ENCODE peak calls at places on chromosome 1, in ten cellular contexts. One of them, this sample, is unnamed.
A peak's percentile ranks its signal among the peaks of the same experiment; 100 is the strongest.

GRCh38 chr1:103106426-103107321 is 1.6 kb downstream of the COL11A1 start:
- DNase-seq in progenitor cell of endocrine pancreas: peak; percentile 17
- DNase-seq in activated B cell treated with CpG ODN at 0.5 μM for 24 hours: no peak
- DNase-seq in CD8-positive, alpha-beta T cell: no peak
- DNase-seq in GM20000: peak; percentile 41
- DNase-seq in transverse colon: no peak
- DNase-seq in body of pancreas: peak; percentile 23
- DNase-seq in kidney epithelial cell: no peak
- DNase-seq in psoas muscle: peak; percentile 12
- DNase-seq in Calu3: peak; percentile 2
- DNase-seq in this sample: no peak

GRCh38 chr1:235566092-235566491 is 61.8 kb upstream of the B3GALNT2 start:
- DNase-seq in progenitor cell of endocrine pancreas: no peak
- DNase-seq in activated B cell treated with CpG ODN at 0.5 μM for 24 hours: no peak
- DNase-seq in CD8-positive, alpha-beta T cell: no peak
- DNase-seq in GM20000: no peak
- DNase-seq in transverse colon: no peak
- DNase-seq in body of pancreas: no peak
- DNase-seq in kidney epithelial cell: no peak
- DNase-seq in psoas muscle: no peak
- DNase-seq in Calu3: no peak
- DNase-seq in this sample: no peak

GRCh38 chr1:214331827-214332423 is 51.0 kb downstream of the SMYD2 start:
- DNase-seq in progenitor cell of endocrine pancreas: no peak
- DNase-seq in activated B cell treated with CpG ODN at 0.5 μM for 24 hours: peak; percentile 22
- DNase-seq in CD8-positive, alpha-beta T cell: peak; percentile 63
- DNase-seq in GM20000: peak; percentile 67
- DNase-seq in transverse colon: peak; percentile 30
- DNase-seq in body of pancreas: peak; percentile 41
- DNase-seq in kidney epithelial cell: no peak
- DNase-seq in psoas muscle: peak; percentile 23
- DNase-seq in Calu3: peak; percentile 77
- DNase-seq in this sample: peak; percentile 27

GRCh38 chr1:211332839-211333238 is 6.2 kb downstream of the TRAF5 start:
- DNase-seq in progenitor cell of endocrine pancreas: no peak
- DNase-seq in activated B cell treated with CpG ODN at 0.5 μM for 24 hours: no peak
- DNase-seq in CD8-positive, alpha-beta T cell: no peak
- DNase-seq in GM20000: no peak
- DNase-seq in transverse colon: no peak
- DNase-seq in body of pancreas: no peak
- DNase-seq in kidney epithelial cell: no peak
- DNase-seq in psoas muscle: no peak
- DNase-seq in Calu3: no peak
- DNase-seq in this sample: no peak

GRCh38 chr1:6601865-6602668 is 602 bp downstream of the KLHL21 start:
- DNase-seq in progenitor cell of endocrine pancreas: peak; percentile 37
- DNase-seq in activated B cell treated with CpG ODN at 0.5 μM for 24 hours: peak; percentile 38
- DNase-seq in CD8-positive, alpha-beta T cell: peak; percentile 70
- DNase-seq in GM20000: peak; percentile 81
- DNase-seq in transverse colon: peak; percentile 42
- DNase-seq in body of pancreas: peak; percentile 67
- DNase-seq in kidney epithelial cell: no peak
- DNase-seq in psoas muscle: peak; percentile 64
- DNase-seq in Calu3: peak; percentile 22
- DNase-seq in this sample: peak; percentile 38

GRCh38 chr1:85865183-85865582 is 156.9 kb upstream of the ZNHIT6 start:
- DNase-seq in progenitor cell of endocrine pancreas: no peak
- DNase-seq in activated B cell treated with CpG ODN at 0.5 μM for 24 hours: no peak
- DNase-seq in CD8-positive, alpha-beta T cell: no peak
- DNase-seq in GM20000: no peak
- DNase-seq in transverse colon: no peak
- DNase-seq in body of pancreas: no peak
- DNase-seq in kidney epithelial cell: no peak
- DNase-seq in psoas muscle: no peak
- DNase-seq in Calu3: no peak
- DNase-seq in this sample: no peak

GRCh38 chr1:218917646-218918045 is 256.0 kb upstream of the LYPLAL1 start:
- DNase-seq in progenitor cell of endocrine pancreas: no peak
- DNase-seq in activated B cell treated with CpG ODN at 0.5 μM for 24 hours: no peak
- DNase-seq in CD8-positive, alpha-beta T cell: no peak
- DNase-seq in GM20000: no peak
- DNase-seq in transverse colon: no peak
- DNase-seq in body of pancreas: no peak
- DNase-seq in kidney epithelial cell: no peak
- DNase-seq in psoas muscle: no peak
- DNase-seq in Calu3: no peak
- DNase-seq in this sample: no peak

GRCh38 chr1:203273869-203274602 is 31.3 kb upstream of the BTG2 start:
- DNase-seq in progenitor cell of endocrine pancreas: no peak
- DNase-seq in activated B cell treated with CpG ODN at 0.5 μM for 24 hours: peak; percentile 58
- DNase-seq in CD8-positive, alpha-beta T cell: peak; percentile 54
- DNase-seq in GM20000: no peak
- DNase-seq in transverse colon: peak; percentile 68
- DNase-seq in body of pancreas: peak; percentile 16
- DNase-seq in kidney epithelial cell: no peak
- DNase-seq in psoas muscle: peak; percentile 49
- DNase-seq in Calu3: no peak
- DNase-seq in this sample: no peak

DNA sequence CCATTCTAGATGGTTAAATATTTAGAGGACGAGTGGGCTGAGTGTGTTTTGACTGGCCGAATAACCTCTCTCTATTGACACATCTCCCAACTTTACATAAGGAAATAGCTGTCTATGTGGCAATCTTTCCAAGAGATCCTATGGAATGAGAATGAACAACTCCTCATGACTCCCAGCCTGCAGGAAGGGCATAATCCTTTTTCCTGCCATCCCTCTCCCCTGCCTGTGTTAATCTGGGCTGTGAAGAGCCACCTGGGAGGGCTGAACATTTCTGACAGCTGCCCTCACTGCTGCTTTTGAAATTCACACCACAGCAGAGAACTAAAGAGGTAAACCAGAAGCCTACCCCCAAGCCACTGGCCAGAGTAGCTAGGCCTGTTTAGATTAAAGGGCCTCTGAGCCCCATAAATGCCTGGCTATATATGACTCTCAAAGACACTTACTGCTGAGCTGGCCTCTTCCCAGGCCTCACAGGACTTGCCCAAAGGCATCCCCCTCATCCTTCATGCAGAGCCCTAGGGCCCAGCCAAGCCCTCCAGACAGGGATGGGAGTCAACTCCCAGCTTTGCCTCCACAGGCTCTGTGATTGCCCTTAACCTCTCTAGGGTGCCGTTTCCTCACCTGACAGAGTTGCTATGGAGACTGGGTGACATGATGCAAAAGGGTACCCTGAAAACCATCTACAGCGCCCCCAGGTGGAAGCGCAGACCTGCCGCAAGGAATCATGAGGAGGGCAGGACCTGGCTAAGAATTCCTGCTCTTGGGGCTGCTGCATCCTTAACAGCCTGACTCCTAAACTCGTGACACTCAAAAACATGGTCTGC is 42.0 kb upstream of the LDLRAP1 start:
- DNase-seq in progenitor cell of endocrine pancreas: no peak
- DNase-seq in activated B cell treated with CpG ODN at 0.5 μM for 24 hours: no peak
- DNase-seq in CD8-positive, alpha-beta T cell: peak; percentile 46
- DNase-seq in GM20000: no peak
- DNase-seq in transverse colon: peak; percentile 16
- DNase-seq in body of pancreas: no peak
- DNase-seq in kidney epithelial cell: no peak
- DNase-seq in psoas muscle: no peak
- DNase-seq in Calu3: no peak
- DNase-seq in this sample: no peak
- TF ChIP-seq CTCF in progenitor cell of endocrine pancreas: peak; percentile 27
- TF ChIP-seq CTCF in activated B cell treated with CpG ODN at 0.5 μM for 24 hours: no peak
- TF ChIP-seq CTCF in CD8-positive, alpha-beta T cell: peak; percentile 24
- TF ChIP-seq CTCF in GM20000: peak; percentile 20
- TF ChIP-seq CTCF in transverse colon: no peak
- TF ChIP-seq CTCF in body of pancreas: no peak
- TF ChIP-seq CTCF in kidney epithelial cell: peak; percentile 10
- TF ChIP-seq CTCF in psoas muscle: no peak
- TF ChIP-seq CTCF in Calu3: no peak
- TF ChIP-seq CTCF in this sample: no peak

GRCh38 chr1:36341626-36342320 is 18.3 kb upstream of the EVA1B start:
- DNase-seq in progenitor cell of endocrine pancreas: no peak
- DNase-seq in activated B cell treated with CpG ODN at 0.5 μM for 24 hours: no peak
- DNase-seq in CD8-positive, alpha-beta T cell: no peak
- DNase-seq in GM20000: no peak
- DNase-seq in transverse colon: no peak
- DNase-seq in body of pancreas: no peak
- DNase-seq in kidney epithelial cell: no peak
- DNase-seq in psoas muscle: no peak
- DNase-seq in Calu3: no peak
- DNase-seq in this sample: no peak

GRCh38 chr1:36343651-36344394 is 20.4 kb upstream of the EVA1B start:
- DNase-seq in progenitor cell of endocrine pancreas: no peak
- DNase-seq in activated B cell treated with CpG ODN at 0.5 μM for 24 hours: no peak
- DNase-seq in CD8-positive, alpha-beta T cell: no peak
- DNase-seq in GM20000: no peak
- DNase-seq in transverse colon: no peak
- DNase-seq in body of pancreas: no peak
- DNase-seq in kidney epithelial cell: no peak
- DNase-seq in psoas muscle: peak; percentile 54
- DNase-seq in Calu3: no peak
- DNase-seq in this sample: no peak

GRCh38 chr1:36344395-36344680 is 20.9 kb upstream of the EVA1B start:
- DNase-seq in progenitor cell of endocrine pancreas: no peak
- DNase-seq in activated B cell treated with CpG ODN at 0.5 μM for 24 hours: no peak
- DNase-seq in CD8-positive, alpha-beta T cell: no peak
- DNase-seq in GM20000: no peak
- DNase-seq in transverse colon: no peak
- DNase-seq in body of pancreas: no peak
- DNase-seq in kidney epithelial cell: no peak
- DNase-seq in psoas muscle: no peak
- DNase-seq in Calu3: no peak
- DNase-seq in this sample: no peak

GRCh38 chr1:36345353-36345752 is 21.9 kb upstream of the EVA1B start:
- DNase-seq in progenitor cell of endocrine pancreas: no peak
- DNase-seq in activated B cell treated with CpG ODN at 0.5 μM for 24 hours: no peak
- DNase-seq in CD8-positive, alpha-beta T cell: no peak
- DNase-seq in GM20000: no peak
- DNase-seq in transverse colon: no peak
- DNase-seq in body of pancreas: no peak
- DNase-seq in kidney epithelial cell: no peak
- DNase-seq in psoas muscle: no peak
- DNase-seq in Calu3: no peak
- DNase-seq in this sample: no peak

DNA sequence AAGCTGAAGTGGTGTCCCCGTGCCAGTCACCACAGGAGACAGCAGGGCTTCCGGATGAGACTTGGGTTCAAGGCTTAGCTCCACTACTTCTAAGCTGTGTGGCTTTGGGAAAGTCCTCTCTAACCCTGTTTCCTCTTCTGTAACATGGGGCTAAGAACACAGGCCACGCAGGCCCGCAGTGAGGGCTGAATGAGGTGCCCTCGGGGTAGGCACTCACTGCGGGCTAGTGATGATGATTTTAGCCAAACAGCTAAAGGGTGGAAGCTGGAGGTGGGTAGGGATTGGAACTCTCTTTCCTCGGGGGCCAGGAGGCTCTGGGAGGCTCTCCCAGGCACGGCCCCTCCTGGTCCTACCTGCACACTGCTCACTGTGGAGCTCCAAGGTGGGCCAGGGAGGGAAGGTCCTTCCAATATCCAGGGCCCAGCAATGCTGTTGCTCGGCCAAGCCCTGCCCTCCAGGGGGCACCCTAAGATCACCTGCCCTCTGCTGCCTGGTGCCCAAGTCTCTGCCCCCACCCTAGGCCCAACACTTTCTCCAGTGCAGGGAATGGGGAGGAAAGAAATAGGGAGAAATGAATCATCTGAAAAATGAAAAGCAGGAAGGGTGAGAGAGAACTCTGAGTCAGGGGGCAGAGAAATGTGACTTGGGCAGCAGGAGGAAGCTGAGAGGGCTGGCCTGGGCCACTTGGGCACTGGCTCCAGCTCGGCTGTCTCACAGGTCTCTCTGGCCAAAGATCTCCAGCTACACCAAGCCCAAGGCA is 19.2 kb upstream of the EVA1B start:
- DNase-seq in progenitor cell of endocrine pancreas: no peak
- DNase-seq in activated B cell treated with CpG ODN at 0.5 μM for 24 hours: peak; percentile 47
- DNase-seq in CD8-positive, alpha-beta T cell: peak; percentile 80
- DNase-seq in GM20000: peak; percentile 73
- DNase-seq in transverse colon: peak; percentile 65
- DNase-seq in body of pancreas: peak; percentile 42
- DNase-seq in kidney epithelial cell: no peak
- DNase-seq in psoas muscle: peak; percentile 52
- DNase-seq in Calu3: peak; percentile 87
- DNase-seq in this sample: peak; percentile 39
- TF ChIP-seq CTCF in progenitor cell of endocrine pancreas: peak; percentile 47
- TF ChIP-seq CTCF in activated B cell treated with CpG ODN at 0.5 μM for 24 hours: no peak
- TF ChIP-seq CTCF in CD8-positive, alpha-beta T cell: peak; percentile 69
- TF ChIP-seq CTCF in GM20000: peak; percentile 74
- TF ChIP-seq CTCF in transverse colon: peak; percentile 60
- TF ChIP-seq CTCF in body of pancreas: peak; percentile 36
- TF ChIP-seq CTCF in kidney epithelial cell: peak; percentile 89
- TF ChIP-seq CTCF in psoas muscle: peak; percentile 55
- TF ChIP-seq CTCF in Calu3: peak; percentile 89
- TF ChIP-seq CTCF in this sample: peak; percentile 72

GRCh38 chr1:150615346-150616201 is 13.8 kb downstream of the ENSA start:
- DNase-seq in progenitor cell of endocrine pancreas: no peak
- DNase-seq in activated B cell treated with CpG ODN at 0.5 μM for 24 hours: no peak
- DNase-seq in CD8-positive, alpha-beta T cell: no peak
- DNase-seq in GM20000: no peak
- DNase-seq in transverse colon: peak; percentile 51
- DNase-seq in body of pancreas: no peak
- DNase-seq in kidney epithelial cell: no peak
- DNase-seq in psoas muscle: no peak
- DNase-seq in Calu3: peak; percentile 20
- DNase-seq in this sample: no peak

GRCh38 chr1:150622219-150622975 is 7.0 kb downstream of the ENSA start:
- DNase-seq in progenitor cell of endocrine pancreas: no peak
- DNase-seq in activated B cell treated with CpG ODN at 0.5 μM for 24 hours: no peak
- DNase-seq in CD8-positive, alpha-beta T cell: no peak
- DNase-seq in GM20000: peak; percentile 23
- DNase-seq in transverse colon: no peak
- DNase-seq in body of pancreas: no peak
- DNase-seq in kidney epithelial cell: no peak
- DNase-seq in psoas muscle: peak; percentile 62
- DNase-seq in Calu3: no peak
- DNase-seq in this sample: peak; percentile 34

GRCh38 chr1:150620919-150621318 is 8.5 kb downstream of the ENSA start:
- DNase-seq in progenitor cell of endocrine pancreas: no peak
- DNase-seq in activated B cell treated with CpG ODN at 0.5 μM for 24 hours: no peak
- DNase-seq in CD8-positive, alpha-beta T cell: no peak
- DNase-seq in GM20000: no peak
- DNase-seq in transverse colon: no peak
- DNase-seq in body of pancreas: no peak
- DNase-seq in kidney epithelial cell: no peak
- DNase-seq in psoas muscle: no peak
- DNase-seq in Calu3: no peak
- DNase-seq in this sample: no peak

GRCh38 chr1:150621497-150622113 is 7.8 kb downstream of the ENSA start:
- DNase-seq in progenitor cell of endocrine pancreas: no peak
- DNase-seq in activated B cell treated with CpG ODN at 0.5 μM for 24 hours: no peak
- DNase-seq in CD8-positive, alpha-beta T cell: peak; percentile 69
- DNase-seq in GM20000: peak; percentile 46
- DNase-seq in transverse colon: peak; percentile 70
- DNase-seq in body of pancreas: peak; percentile 69
- DNase-seq in kidney epithelial cell: no peak
- DNase-seq in psoas muscle: peak; percentile 28
- DNase-seq in Calu3: peak; percentile 48
- DNase-seq in this sample: no peak

DNA sequence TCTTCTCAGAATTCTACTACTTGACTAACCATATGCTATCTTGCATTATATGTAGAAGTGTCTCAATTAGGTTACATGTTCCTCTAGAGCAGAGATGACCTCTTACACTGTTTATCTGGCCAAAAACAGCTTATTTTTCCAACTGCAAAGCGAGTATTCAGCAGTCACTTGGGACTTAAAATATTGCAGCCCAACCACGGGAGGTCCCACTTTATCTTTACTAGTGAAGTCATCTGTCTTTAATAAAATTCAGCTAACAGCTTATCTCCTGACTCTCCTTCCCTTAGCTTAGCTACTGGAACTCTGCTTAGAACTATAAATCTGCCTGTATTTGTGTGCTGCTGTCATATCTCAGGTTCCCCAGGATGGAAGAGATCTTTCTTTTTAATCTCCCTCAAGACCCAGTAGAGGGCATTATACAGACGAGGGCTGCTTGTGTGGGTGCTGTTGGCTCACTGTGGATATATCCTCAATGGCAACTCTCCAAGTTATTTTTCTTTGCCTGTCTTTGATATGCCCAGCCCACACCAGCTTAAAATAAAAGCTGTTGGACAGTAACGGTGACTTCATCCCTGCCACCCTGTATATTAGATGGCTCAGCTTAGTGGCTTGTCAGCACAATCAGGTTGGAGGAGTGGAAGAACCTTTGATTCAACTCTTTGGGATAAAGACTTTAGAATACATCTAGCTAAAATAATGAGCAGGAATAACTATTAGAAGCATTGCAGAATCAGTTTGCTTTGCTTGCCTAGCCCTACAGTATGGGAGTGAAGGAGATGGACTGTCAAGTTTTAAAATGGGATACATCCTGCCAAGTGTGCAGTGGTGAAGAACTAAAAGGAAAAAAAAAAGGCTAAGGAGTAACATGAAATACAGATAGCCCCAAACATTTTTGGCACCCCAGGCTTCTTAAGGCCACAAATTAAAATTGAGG is 9.6 kb downstream of the ENSA start:
- DNase-seq in progenitor cell of endocrine pancreas: no peak
- DNase-seq in activated B cell treated with CpG ODN at 0.5 μM for 24 hours: no peak
- DNase-seq in CD8-positive, alpha-beta T cell: no peak
- DNase-seq in GM20000: no peak
- DNase-seq in transverse colon: no peak
- DNase-seq in body of pancreas: peak; percentile 54
- DNase-seq in kidney epithelial cell: no peak
- DNase-seq in psoas muscle: no peak
- DNase-seq in Calu3: peak; percentile 43
- DNase-seq in this sample: peak; percentile 50
- TF ChIP-seq CTCF in progenitor cell of endocrine pancreas: no peak
- TF ChIP-seq CTCF in activated B cell treated with CpG ODN at 0.5 μM for 24 hours: no peak
- TF ChIP-seq CTCF in CD8-positive, alpha-beta T cell: no peak
- TF ChIP-seq CTCF in GM20000: no peak
- TF ChIP-seq CTCF in transverse colon: peak; percentile 17
- TF ChIP-seq CTCF in body of pancreas: peak; percentile 14
- TF ChIP-seq CTCF in kidney epithelial cell: no peak
- TF ChIP-seq CTCF in psoas muscle: peak; percentile 29
- TF ChIP-seq CTCF in Calu3: no peak
- TF ChIP-seq CTCF in this sample: peak; percentile 17

GRCh38 chr1:2598329-2598931 is 11.9 kb downstream of the PRXL2B start:
- DNase-seq in progenitor cell of endocrine pancreas: no peak
- DNase-seq in activated B cell treated with CpG ODN at 0.5 μM for 24 hours: no peak
- DNase-seq in CD8-positive, alpha-beta T cell: no peak
- DNase-seq in GM20000: no peak
- DNase-seq in transverse colon: no peak
- DNase-seq in body of pancreas: no peak
- DNase-seq in kidney epithelial cell: no peak
- DNase-seq in psoas muscle: no peak
- DNase-seq in Calu3: no peak
- DNase-seq in this sample: no peak

GRCh38 chr1:2595261-2595811 is 8.8 kb downstream of the PRXL2B start:
- DNase-seq in progenitor cell of endocrine pancreas: no peak
- DNase-seq in activated B cell treated with CpG ODN at 0.5 μM for 24 hours: peak; percentile 12
- DNase-seq in CD8-positive, alpha-beta T cell: no peak
- DNase-seq in GM20000: no peak
- DNase-seq in transverse colon: no peak
- DNase-seq in body of pancreas: no peak
- DNase-seq in kidney epithelial cell: no peak
- DNase-seq in psoas muscle: no peak
- DNase-seq in Calu3: no peak
- DNase-seq in this sample: no peak

GRCh38 chr1:2596530-2597333 is 10.2 kb downstream of the PRXL2B start:
- DNase-seq in progenitor cell of endocrine pancreas: no peak
- DNase-seq in activated B cell treated with CpG ODN at 0.5 μM for 24 hours: peak; percentile 12
- DNase-seq in CD8-positive, alpha-beta T cell: no peak
- DNase-seq in GM20000: no peak
- DNase-seq in transverse colon: no peak
- DNase-seq in body of pancreas: no peak
- DNase-seq in kidney epithelial cell: no peak
- DNase-seq in psoas muscle: no peak
- DNase-seq in Calu3: no peak
- DNase-seq in this sample: peak; percentile 8

GRCh38 chr1:2595812-2596529 is 9.4 kb downstream of the PRXL2B start:
- DNase-seq in progenitor cell of endocrine pancreas: no peak
- DNase-seq in activated B cell treated with CpG ODN at 0.5 μM for 24 hours: peak; percentile 13
- DNase-seq in CD8-positive, alpha-beta T cell: no peak
- DNase-seq in GM20000: no peak
- DNase-seq in transverse colon: no peak
- DNase-seq in body of pancreas: no peak
- DNase-seq in kidney epithelial cell: no peak
- DNase-seq in psoas muscle: no peak
- DNase-seq in Calu3: no peak
- DNase-seq in this sample: no peak

DNA sequence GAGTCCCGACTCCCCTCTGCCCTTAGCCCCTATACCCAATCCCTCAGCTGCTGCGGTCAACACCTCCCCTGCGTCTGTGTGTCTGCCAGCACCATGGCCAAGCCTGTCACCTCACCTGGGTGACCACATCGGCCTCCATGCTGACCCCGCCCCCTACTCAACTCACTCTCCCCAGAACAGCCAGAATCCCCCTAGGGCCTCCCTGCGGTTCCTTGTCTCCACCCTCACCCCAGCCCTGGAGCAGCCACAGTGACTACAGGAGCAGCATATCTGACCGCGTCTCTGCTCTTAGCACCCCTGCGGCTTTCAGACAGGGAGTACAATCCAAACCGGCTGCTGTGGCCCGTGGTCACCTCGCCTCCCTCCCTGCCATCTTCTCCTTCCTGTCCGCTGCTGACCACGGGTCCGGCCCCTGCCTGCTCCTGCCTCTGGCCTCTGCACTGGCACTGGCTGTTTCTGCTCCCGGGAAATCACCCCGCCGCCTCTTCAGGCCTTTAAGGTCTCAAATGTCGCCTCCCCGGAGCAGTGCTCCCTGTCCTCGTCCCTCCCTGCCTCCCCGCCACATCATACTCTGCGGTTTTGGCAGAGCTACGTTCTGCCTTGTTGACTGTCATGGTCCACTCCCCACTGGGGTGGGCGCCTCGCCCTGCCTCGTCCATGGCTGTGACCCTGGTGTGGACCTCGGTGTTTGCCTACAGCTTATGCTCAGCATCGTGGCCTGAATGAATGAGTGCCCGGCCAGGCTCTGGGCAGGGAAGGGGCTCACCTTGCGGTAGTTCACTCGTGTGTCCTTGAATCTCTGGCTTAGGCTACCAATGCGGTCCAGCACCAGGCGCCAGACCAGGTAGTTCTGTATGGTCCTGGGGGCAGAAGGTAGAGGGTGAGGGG is 11.1 kb downstream of the PRXL2B start:
- DNase-seq in progenitor cell of endocrine pancreas: no peak
- DNase-seq in activated B cell treated with CpG ODN at 0.5 μM for 24 hours: peak; percentile 13
- DNase-seq in CD8-positive, alpha-beta T cell: no peak
- DNase-seq in GM20000: no peak
- DNase-seq in transverse colon: no peak
- DNase-seq in body of pancreas: no peak
- DNase-seq in kidney epithelial cell: no peak
- DNase-seq in psoas muscle: no peak
- DNase-seq in Calu3: no peak
- DNase-seq in this sample: no peak
- TF ChIP-seq CTCF in progenitor cell of endocrine pancreas: no peak
- TF ChIP-seq CTCF in activated B cell treated with CpG ODN at 0.5 μM for 24 hours: no peak
- TF ChIP-seq CTCF in CD8-positive, alpha-beta T cell: no peak
- TF ChIP-seq CTCF in GM20000: no peak
- TF ChIP-seq CTCF in transverse colon: no peak
- TF ChIP-seq CTCF in body of pancreas: no peak
- TF ChIP-seq CTCF in kidney epithelial cell: no peak
- TF ChIP-seq CTCF in psoas muscle: no peak
- TF ChIP-seq CTCF in Calu3: no peak
- TF ChIP-seq CTCF in this sample: no peak

This sample was measured in heart right ventricle.